ENCODE peak calls at places on chromosomes 4 and X, in five cellular contexts. One of them, this sample, is unnamed.

GRCh38 chrX:110212299-110212698 is 105.6 kb downstream of the AMMECR1 start:
- DNase-seq in hypothalamus: no peak
- DNase-seq in tibial nerve: no peak
- DNase-seq in AG04450: no peak
- DNase-seq in COLO829: peak; percentile 7
- DNase-seq in this sample: no peak

GRCh38 chr4:30837131-30837539 is 117.0 kb downstream of the PCDH7 start:
- DNase-seq in hypothalamus: no peak
- DNase-seq in tibial nerve: no peak
- DNase-seq in AG04450: no peak
- DNase-seq in COLO829: no peak
- DNase-seq in this sample: no peak

GRCh38 chr4:154427149-154427548 is 64.5 kb downstream of the DCHS2 start:
- DNase-seq in hypothalamus: no peak
- DNase-seq in tibial nerve: no peak
- DNase-seq in AG04450: no peak
- DNase-seq in COLO829: no peak
- DNase-seq in this sample: no peak

GRCh38 chr4:82247171-82247570 is 126.6 kb downstream of the HNRNPD start:
- DNase-seq in hypothalamus: no peak
- DNase-seq in tibial nerve: no peak
- DNase-seq in AG04450: no peak
- DNase-seq in COLO829: no peak
- DNase-seq in this sample: no peak

GRCh38 chr4:121822796-121823504 is 733 bp downstream of the CCNA2 start:
- DNase-seq in hypothalamus: no peak
- DNase-seq in tibial nerve: no peak
- DNase-seq in AG04450: no peak
- DNase-seq in COLO829: no peak
- DNase-seq in this sample: no peak

GRCh38 chr4:39181520-39181904 is 817 bp upstream of the WDR19 start:
- DNase-seq in hypothalamus: no peak
- DNase-seq in tibial nerve: no peak
- DNase-seq in AG04450: no peak
- DNase-seq in COLO829: no peak
- DNase-seq in this sample: no peak

GRCh38 chr4:184885602-184886001 is 59.8 kb upstream of the ACSL1 start:
- DNase-seq in hypothalamus: no peak
- DNase-seq in tibial nerve: no peak
- DNase-seq in AG04450: no peak
- DNase-seq in COLO829: no peak
- DNase-seq in this sample: no peak

GRCh38 chr4:145177906-145178538 is 2.4 kb downstream of the OTUD4 start:
- DNase-seq in hypothalamus: no peak
- DNase-seq in tibial nerve: no peak
- DNase-seq in AG04450: no peak
- DNase-seq in COLO829: peak; percentile 42
- DNase-seq in this sample: no peak

GRCh38 chr4:829761-830655 is 4.1 kb upstream of the CPLX1 start:
- DNase-seq in hypothalamus: no peak
- DNase-seq in tibial nerve: no peak
- DNase-seq in AG04450: no peak
- DNase-seq in COLO829: no peak
- DNase-seq in this sample: no peak

GRCh38 chr4:66688674-66689073 is 856.6 kb downstream of the CENPC start:
- DNase-seq in hypothalamus: no peak
- DNase-seq in tibial nerve: no peak
- DNase-seq in AG04450: no peak
- DNase-seq in COLO829: peak; percentile 20
- DNase-seq in this sample: peak; percentile 19

GRCh38 chr4:100984901-100985300 is 362.4 kb downstream of the PPP3CA start:
- DNase-seq in hypothalamus: no peak
- DNase-seq in tibial nerve: no peak
- DNase-seq in AG04450: peak; percentile 8
- DNase-seq in COLO829: peak; percentile 77
- DNase-seq in this sample: peak; percentile 26

This sample was measured in amniotic stem cell.